ENCODE peak calls at places on chromosomes 3 and 15, in five cellular contexts. P, Q, Y, G and B are unnamed samples.

GRCh38 chr15:41940441-41940857 is 31.9 kb downstream of the EHD4 start:
- DNase-seq in P (no peak), Q (peak; percentile 87), Y (no peak), G (no peak), B (peak; percentile 22)

GRCh38 chr15:88624156-88624970 is 3.2 kb downstream of the AEN start:
- DNase-seq in P (peak; percentile 42), Q (peak; percentile 61), Y (no peak), G (no peak), B (no peak)

GRCh38 chr15:74402873-74403589 is 30.7 kb downstream of the SEMA7A start:
- DNase-seq in P (peak; percentile 16), Q (no peak), Y (no peak), G (no peak), B (no peak)

GRCh38 chr3:72657666-72658065 is 190.6 kb downstream of the SHQ1 start:
- DNase-seq in P (no peak), Q (no peak), Y (no peak), G (no peak), B (peak; percentile 7)

GRCh38 chr15:43125095-43125661 is 8.2 kb upstream of the TMEM62 start:
- DNase-seq in P (no peak), Q (no peak), Y (no peak), G (no peak), B (no peak)

GRCh38 chr3:57278237-57278636 is 14.2 kb downstream of the ASB14 start:
- DNase-seq in P (no peak), Q (peak; percentile 2), Y (no peak), G (no peak), B (no peak)

GRCh38 chr15:89383635-89384604 is 49.3 kb upstream of the POLG start:
- DNase-seq in P (peak; percentile 56), Q (peak; percentile 11), Y (peak; percentile 60), G (no peak), B (no peak)

GRCh38 chr15:49832421-49832980 is 211.7 kb downstream of the DTWD1 start:
- DNase-seq in P (no peak), Q (no peak), Y (no peak), G (no peak), B (no peak)

GRCh38 chr3:104604326-104605010 is 762.2 kb upstream of the ALCAM start:
- DNase-seq in P (no peak), Q (peak; percentile 48), Y (no peak), G (no peak), B (no peak)

GRCh38 chr3:36973141-36973540 is 19.8 kb downstream of the EPM2AIP1 start:
- DNase-seq in P (no peak), Q (no peak), Y (no peak), G (no peak), B (no peak)

GRCh38 chr15:89496155-89497098 is at the start of gene RHCG:
- DNase-seq in P (no peak), Q (peak; percentile 24), Y (no peak), G (peak; percentile 88), B (no peak)

GRCh38 chr15:67917037-67917436 is 77.2 kb upstream of the RNU6-1 start:
- DNase-seq in P (peak; percentile 60), Q (no peak), Y (peak; percentile 35), G (no peak), B (no peak)

GRCh38 chr15:33016405-33017024 is 178.0 kb downstream of the FMN1 start:
- DNase-seq in P (no peak), Q (no peak), Y (no peak), G (no peak), B (no peak)

GRCh38 chr3:79018671-79019136 is 749.1 kb downstream of the ROBO1 start:
- DNase-seq in P (peak; percentile 44), Q (peak; percentile 64), Y (peak; percentile 56), G (no peak), B (no peak)

GRCh38 chr3:48478631-48479555 is 25.1 kb downstream of the SHISA5 start:
- DNase-seq in P (no peak), Q (no peak), Y (no peak), G (no peak), B (peak; percentile 41)

GRCh38 chr3:45817788-45818523 is 21.6 kb upstream of the SLC6A20 start:
- DNase-seq in P (peak; percentile 15), Q (peak; percentile 99), Y (no peak), G (no peak), B (no peak)

GRCh38 chr3:42980209-42980608 is 1.1 kb downstream of the GASK1A start:
- DNase-seq in P (no peak), Q (no peak), Y (no peak), G (no peak), B (no peak)

GRCh38 chr3:150146891-150147761 is 176.4 kb upstream of the PFN2 start:
- DNase-seq in P (peak; percentile 13), Q (peak; percentile 98), Y (no peak), G (no peak), B (no peak)

GRCh38 chr3:126959921-126960603 is 22.9 kb upstream of the PLXNA1 start:
- DNase-seq in P (no peak), Q (peak; percentile 73), Y (peak; percentile 9), G (no peak), B (no peak)

GRCh38 chr3:114052216-114052615 is 4.1 kb downstream of the CCDC191 start:
- DNase-seq in P (no peak), Q (peak; percentile 11), Y (no peak), G (no peak), B (no peak)

GRCh38 chr3:194449913-194450312 is 36.9 kb downstream of the ATP13A3 start:
- DNase-seq in P (no peak), Q (no peak), Y (no peak), G (no peak), B (no peak)

GRCh38 chr15:51726302-51727073 is 11.0 kb downstream of the LYSMD2 start:
- DNase-seq in P (peak; percentile 71), Q (peak; percentile 93), Y (peak; percentile 43), G (no peak), B (no peak)
- H3K4me1 ChIP-seq in P (peaks cover 56% of the 10 kb centered on the region), Q (peaks cover 16% of the 10 kb centered on the region), Y (peaks cover 56% of the 10 kb centered on the region), G (peaks cover 31% of the 10 kb centered on the region), B (peaks cover 20% of the 10 kb centered on the region)

GRCh38 chr15:80986487-80986886 is 3.1 kb downstream of the MESD start:
- DNase-seq in P (no peak), Q (no peak), Y (no peak), G (no peak), B (no peak)
- H3K4me1 ChIP-seq in P (peaks cover 67% of the 10 kb centered on the region), Q (peaks cover 6% of the 10 kb centered on the region), Y (peaks cover 76% of the 10 kb centered on the region), G (peaks cover 50% of the 10 kb centered on the region), B (peaks cover 14% of the 10 kb centered on the region)

GRCh38 chr3:178964551-178964950 is 107.1 kb downstream of the ZMAT3 start:
- DNase-seq in P (no peak), Q (no peak), Y (no peak), G (no peak), B (no peak)

GRCh38 chr3:178967184-178967532 is 104.5 kb downstream of the ZMAT3 start:
- DNase-seq in P (no peak), Q (no peak), Y (no peak), G (no peak), B (no peak)

GRCh38 chr3:178971614-178972013 is 100.0 kb downstream of the ZMAT3 start:
- DNase-seq in P (no peak), Q (peak; percentile 18), Y (no peak), G (no peak), B (no peak)

GRCh38 chr3:178966299-178967183 is 105.1 kb downstream of the ZMAT3 start:
- DNase-seq in P (no peak), Q (peak; percentile 37), Y (peak; percentile 12), G (no peak), B (no peak)

DNA sequence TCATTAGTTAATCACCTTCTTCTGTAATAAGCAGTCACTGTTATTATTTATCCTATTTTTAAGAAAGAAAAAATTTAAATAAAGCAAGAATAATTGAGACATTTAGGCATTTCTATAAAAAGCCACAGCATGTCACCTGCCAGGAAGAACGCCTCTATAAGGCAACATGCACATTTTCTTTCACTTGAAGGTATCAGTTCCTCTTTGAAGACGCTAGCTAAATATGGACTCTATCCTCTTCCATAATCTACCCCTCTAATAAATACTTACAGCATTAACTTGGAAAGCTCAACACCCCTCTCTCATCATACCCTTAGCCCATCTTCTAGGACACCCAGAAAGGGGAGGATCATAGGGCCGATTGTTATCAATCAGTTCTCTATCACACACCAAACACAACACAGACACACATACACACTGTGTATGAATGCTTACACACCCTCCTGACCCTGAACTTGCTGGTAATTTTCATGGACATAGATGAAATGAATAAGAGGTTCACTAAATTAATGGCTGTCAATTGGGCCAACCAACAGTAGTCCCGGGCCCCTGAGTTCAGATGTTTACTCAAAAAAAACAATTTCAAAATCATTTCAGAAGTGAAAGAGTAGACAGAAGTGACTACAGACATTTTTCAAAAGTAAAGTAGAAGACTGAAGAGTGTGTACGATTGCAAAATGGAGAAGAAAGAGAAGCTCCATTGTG is 102.5 kb downstream of the ZMAT3 start:
- DNase-seq in P (no peak), Q (no peak), Y (no peak), G (no peak), B (no peak)
- H3K4me1 ChIP-seq in P (peaks cover 20% of the 10 kb centered on the region), Q (no peaks in the 10 kb centered on the region), Y (peaks cover 14% of the 10 kb centered on the region), G (peaks cover 9% of the 10 kb centered on the region), B (peaks cover 7% of the 10 kb centered on the region)

DNA sequence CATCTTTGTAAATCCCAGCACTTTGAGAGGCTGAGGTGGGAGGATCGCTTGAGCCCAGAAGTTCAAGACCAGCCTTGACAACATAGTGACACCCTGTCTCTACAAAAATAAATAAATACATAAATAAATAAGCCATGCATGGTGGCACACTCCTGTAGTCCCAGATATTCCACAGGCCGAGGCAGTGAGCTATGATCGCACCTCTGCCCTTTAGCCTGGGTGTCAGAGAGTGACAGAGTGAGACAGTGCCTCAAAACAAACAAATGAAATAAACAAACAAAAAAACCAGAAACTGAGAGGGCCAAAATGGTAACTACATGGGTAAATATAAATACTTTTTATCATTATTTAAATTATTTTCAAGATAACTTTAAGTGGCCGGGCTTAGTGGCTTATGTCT is 445.4 kb downstream of the ZIC1 start:
- DNase-seq in P (no peak), Q (no peak), Y (no peak), G (no peak), B (no peak)
- H3K4me1 ChIP-seq in P (no peaks in the 10 kb centered on the region), Q (no peaks in the 10 kb centered on the region), Y (no peaks in the 10 kb centered on the region), G (no peaks in the 10 kb centered on the region), B (no peaks in the 10 kb centered on the region)

GRCh38 chr3:12914075-12914474 is 72.7 kb upstream of the RPL32 start:
- DNase-seq in P (no peak), Q (no peak), Y (no peak), G (no peak), B (no peak)
- H3K4me1 ChIP-seq in P (peaks cover 10% of the 10 kb centered on the region), Q (no peaks in the 10 kb centered on the region), Y (peaks cover 16% of the 10 kb centered on the region), G (no peaks in the 10 kb centered on the region), B (peaks cover 15% of the 10 kb centered on the region)

GRCh38 chr3:146331967-146332366 is 81.1 kb upstream of the PLSCR4 start:
- DNase-seq in P (no peak), Q (no peak), Y (no peak), G (no peak), B (no peak)
- H3K4me1 ChIP-seq in P (peaks cover 7% of the 10 kb centered on the region), Q (no peaks in the 10 kb centered on the region), Y (peaks cover 5% of the 10 kb centered on the region), G (peaks cover under 1% of the 10 kb centered on the region), B (no peaks in the 10 kb centered on the region)

GRCh38 chr15:66713843-66714508 is 11.9 kb downstream of the SMAD6 start:
- DNase-seq in P (no peak), Q (no peak), Y (no peak), G (no peak), B (no peak)
- H3K4me1 ChIP-seq in P (peaks cover 73% of the 10 kb centered on the region), Q (peaks cover 24% of the 10 kb centered on the region), Y (peaks cover 66% of the 10 kb centered on the region), G (peaks cover 50% of the 10 kb centered on the region), B (no peaks in the 10 kb centered on the region)

DNA sequence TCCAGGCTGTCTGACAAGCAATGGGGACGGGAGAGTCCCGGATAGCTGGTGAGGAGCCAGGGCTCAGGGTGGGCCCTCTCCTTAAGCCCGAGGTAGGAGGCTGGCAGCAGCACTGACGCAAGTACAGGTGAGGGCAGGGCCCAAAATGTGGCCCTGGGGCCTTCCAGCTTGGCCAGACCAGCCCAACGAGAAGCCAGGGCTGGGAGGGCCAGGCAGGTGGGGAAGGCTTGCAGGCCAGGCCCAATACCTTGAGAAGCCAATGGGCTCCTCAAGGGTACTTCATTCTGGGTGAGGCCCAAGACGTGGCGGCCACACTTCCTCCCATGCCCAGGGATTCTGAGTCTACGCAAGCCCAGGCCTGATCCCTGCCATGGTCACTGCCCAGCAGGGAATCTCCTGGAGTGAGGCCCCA is 37.2 kb downstream of the AMOTL2 start:
- DNase-seq in P (no peak), Q (no peak), Y (no peak), G (no peak), B (no peak)
- H3K4me1 ChIP-seq in P (peaks cover 41% of the 10 kb centered on the region), Q (peaks cover 50% of the 10 kb centered on the region), Y (peaks cover 46% of the 10 kb centered on the region), G (peaks cover 50% of the 10 kb centered on the region), B (no peaks in the 10 kb centered on the region)